ENCODE peak calls at places on chromosomes 2 and 18, in nine cellular contexts. N is lower lobe of right lung, V is fibroblast of the aortic adventitia, I is choroid plexus epithelial cell, P is pancreas, H is A549, Z is cardiac muscle cell, J is stomach, U is dorsolateral prefrontal cortex. A is an unnamed sample.

GRCh38 chr2:240649331-240649730 is 24.1 kb downstream of the GPR35 start:
- DNase-seq in V (no peak), Z (no peak), P (no peak), U (no peak), H (no peak), J (no peak), N (no peak), I (no peak), A (no peak)

GRCh38 chr2:193847140-193847539 is 1652.4 kb upstream of the TMEFF2 start:
- DNase-seq in Z (no peak), P (no peak), U (no peak), H (no peak), J (no peak), N (no peak), I (peak; percentile 64), V (peak; percentile 82), A (peak; percentile 29)

GRCh38 chr2:117858892-117859531 is 44.5 kb downstream of the DDX18 start:
- DNase-seq in P (no peak), J (no peak), N (peak; percentile 43), V (no peak), Z (no peak), H (no peak), U (no peak), I (no peak), A (no peak)

GRCh38 chr2:57881998-57882884 is 164.4 kb upstream of the VRK2 start:
- DNase-seq in U (no peak), V (peak; percentile 62), N (no peak), H (peak; percentile 67), P (no peak), Z (no peak), I (peak; percentile 21), J (no peak), A (peak; percentile 13)

GRCh38 chr2:226795281-226796011 is 4.2 kb downstream of the IRS1 start:
- DNase-seq in P (no peak), I (peak; percentile 22), J (peak; percentile 30), H (no peak), V (no peak), N (peak; percentile 45), U (peak; percentile 45), Z (no peak), A (no peak)

GRCh38 chr2:234753701-234754100 is 198.1 kb upstream of the SH3BP4 start:
- DNase-seq in Z (no peak), H (no peak), I (no peak), N (no peak), P (no peak), U (no peak), J (no peak), V (peak; percentile 34), A (no peak)

GRCh38 chr2:44964704-44965343 is 23.3 kb downstream of the SIX3 start:
- DNase-seq in N (no peak), V (no peak), H (no peak), J (no peak), U (no peak), I (no peak), P (peak; percentile 27), Z (no peak), A (no peak)

GRCh38 chr2:239268082-239268481 is 132.7 kb downstream of the HDAC4 start:
- DNase-seq in I (no peak), P (peak; percentile 73), N (no peak), U (no peak), V (no peak), J (peak; percentile 83), Z (no peak), H (no peak), A (no peak)

GRCh38 chr2:29013046-29013780 is 32.1 kb downstream of the TOGARAM2 start:
- DNase-seq in V (peak; percentile 13), N (no peak), Z (no peak), I (peak; percentile 82), U (no peak), H (no peak), J (no peak), P (no peak), A (no peak)

GRCh38 chr18:13268035-13268700 is 49.6 kb downstream of the LDLRAD4 start:
- DNase-seq in H (no peak), U (no peak), I (peak; percentile 69), Z (peak; percentile 43), P (no peak), N (no peak), V (peak; percentile 45), J (peak; percentile 54), A (peak; percentile 5)

GRCh38 chr18:62131305-62131909 is 55.4 kb downstream of the PIGN start:
- DNase-seq in I (peak; percentile 90), J (peak; percentile 51), H (peak; percentile 20), V (peak; percentile 82), P (peak; percentile 36), Z (peak; percentile 75), U (peak; percentile 56), N (no peak), A (peak; percentile 28)

GRCh38 chr2:85681776-85682175 is 12.4 kb upstream of the GNLY start:
- DNase-seq in P (no peak), N (no peak), H (no peak), V (no peak), J (no peak), I (no peak), Z (no peak), U (peak; percentile 3), A (no peak)

GRCh38 chr2:158505448-158505934 is 48.7 kb downstream of the PKP4 start:
- DNase-seq in I (no peak), P (no peak), J (no peak), V (no peak), H (no peak), N (no peak), Z (no peak), U (no peak), A (no peak)

DNA sequence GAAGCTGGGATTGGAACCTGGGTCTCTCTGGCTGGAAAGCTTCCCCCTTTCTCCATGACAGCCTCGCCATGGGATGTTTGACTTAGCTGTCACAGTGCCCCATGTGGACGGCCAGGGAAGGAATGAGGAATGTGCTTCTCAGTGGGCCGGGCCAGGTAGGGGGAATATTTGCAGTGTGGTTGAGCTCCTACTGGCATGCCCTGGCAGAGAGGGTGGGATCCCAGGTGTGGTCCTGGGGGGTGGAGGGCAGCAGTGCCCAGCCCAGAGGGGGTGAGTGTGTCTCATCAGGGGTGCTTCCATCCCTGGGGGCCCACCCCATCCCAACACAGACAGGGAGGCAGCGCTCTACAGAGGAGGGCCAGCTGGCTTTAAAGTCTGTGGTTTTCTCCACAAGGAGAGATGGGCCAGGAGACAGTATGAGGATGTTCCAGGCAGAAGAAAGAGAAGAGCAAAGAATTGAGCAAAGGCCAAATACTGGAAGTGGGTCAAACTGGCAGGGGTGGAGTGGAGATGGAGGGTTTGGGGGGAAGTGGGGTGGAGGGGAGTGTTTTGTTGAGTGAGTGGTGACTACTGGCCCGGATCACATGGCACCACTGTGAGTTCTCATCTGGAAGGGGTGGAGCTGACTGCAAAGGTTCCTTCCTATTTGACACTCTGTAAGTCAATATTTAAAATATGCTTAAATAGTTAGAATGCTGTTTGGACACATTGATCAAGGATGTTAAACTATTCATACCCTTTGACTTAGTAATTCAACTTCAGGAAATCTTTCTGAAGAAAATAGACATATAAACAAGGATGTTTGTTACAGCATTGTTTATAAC is 94.0 kb downstream of the MYCN start:
- DNase-seq in V (no peak), I (no peak), H (peak; percentile 35), J (no peak), N (no peak), P (no peak), Z (peak; percentile 36), U (no peak), A (no peak)
- TF ChIP-seq CTCF in V (no peak), I (no peak), H (no peak), J (no peak), N (no peak), P (no peak), Z (no peak), U (peak; percentile 11), A (no peak)

DNA sequence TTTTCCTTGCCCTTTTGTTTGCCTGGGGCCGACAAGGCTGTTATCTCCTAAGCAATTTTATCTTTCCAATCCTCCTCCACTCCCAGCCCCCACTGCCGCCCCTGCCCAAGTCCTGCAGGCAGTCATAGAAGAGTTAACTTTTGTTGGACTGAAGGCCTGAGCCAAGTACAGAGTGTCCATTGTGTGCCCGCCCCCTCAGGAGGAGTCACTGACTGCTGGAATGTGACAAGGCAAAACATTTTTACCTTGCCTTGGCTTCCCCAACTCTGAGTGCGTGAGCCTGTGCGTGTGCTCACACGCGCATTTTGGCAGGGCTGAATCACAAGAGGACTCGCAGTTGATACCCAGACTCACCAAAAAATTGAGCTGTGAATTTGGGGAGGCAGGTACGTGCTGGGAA is 16.2 kb downstream of the SETBP1 start:
- DNase-seq in Z (peak; percentile 37), N (no peak), V (no peak), J (peak; percentile 52), P (peak; percentile 40), H (no peak), U (no peak), I (no peak), A (no peak)
- H3K4me3 ChIP-seq in Z (no peak overlapping the region), N (no peak overlapping the region), V (no peak overlapping the region), J (peak overlapping the region; percentile 2), P (peak overlapping the region; percentile 21), H (no peak overlapping the region), U (no peak overlapping the region), I (no peak overlapping the region), A (no peak overlapping the region)

DNA sequence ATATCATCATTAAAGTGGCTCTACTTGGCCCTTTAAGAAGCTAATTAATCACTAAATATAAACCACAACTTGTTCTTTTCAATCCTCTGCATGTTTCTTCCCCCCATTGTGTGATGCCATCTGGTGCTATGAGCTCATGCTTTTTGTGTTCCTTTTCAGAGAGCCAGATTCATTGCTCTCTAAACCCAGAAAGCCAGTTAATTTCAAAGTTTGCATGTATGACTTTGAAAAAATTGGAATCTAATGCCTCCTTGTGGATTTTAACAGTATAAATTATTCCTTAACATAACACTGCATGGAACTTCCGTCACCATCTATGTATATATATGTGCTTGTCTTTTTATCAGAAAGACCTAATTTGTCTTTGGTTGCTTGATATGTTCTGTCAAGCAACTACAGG is 31.1 kb downstream of the TMEM178A start:
- DNase-seq in U (no peak), Z (no peak), I (peak; percentile 91), V (peak; percentile 85), J (no peak), H (peak; percentile 11), N (no peak), P (no peak), A (peak; percentile 33)
- TF ChIP-seq CTCF in U (peak; percentile 52), Z (peak; percentile 40), I (peak; percentile 45), V (peak; percentile 46), J (no peak), H (peak; percentile 63), N (peak; percentile 37), P (peak; percentile 16), A (peak; percentile 33)

GRCh38 chr2:37655442-37655841 is 16.0 kb downstream of the CDC42EP3 start:
- DNase-seq in H (no peak), U (no peak), V (no peak), N (no peak), P (no peak), J (no peak), Z (no peak), I (no peak), A (no peak)

GRCh38 chr2:37653093-37653492 is 18.3 kb downstream of the CDC42EP3 start:
- DNase-seq in H (no peak), U (no peak), I (no peak), J (no peak), V (no peak), P (no peak), N (no peak), Z (no peak), A (no peak)

GRCh38 chr2:37654932-37655331 is 16.5 kb downstream of the CDC42EP3 start:
- DNase-seq in Z (peak; percentile 61), I (peak; percentile 74), N (no peak), U (no peak), H (no peak), P (no peak), V (peak; percentile 62), J (no peak), A (no peak)

GRCh38 chr2:37653805-37654378 is 17.6 kb downstream of the CDC42EP3 start:
- DNase-seq in U (peak; percentile 57), J (no peak), P (no peak), N (peak; percentile 69), V (no peak), I (no peak), Z (no peak), H (no peak), A (no peak)

GRCh38 chr2:37654419-37654818 is 17.0 kb downstream of the CDC42EP3 start:
- DNase-seq in V (no peak), P (no peak), N (no peak), Z (no peak), I (no peak), J (no peak), U (no peak), H (no peak), A (no peak)
- H3K4me3 ChIP-seq in V (no peak overlapping the region), P (no peak overlapping the region), N (no peak overlapping the region), Z (no peak overlapping the region), I (no peak overlapping the region), J (no peak overlapping the region), U (no peak overlapping the region), H (no peak overlapping the region), A (no peak overlapping the region)